ENCODE peak calls at places on chromosomes 1 and 21, in six cellular contexts. U is NCI-H460, K is cardiac muscle cell, Q is kidney, Z is thoracic aorta, C is neural progenitor cell. O is an unnamed sample.

GRCh38 chr21:41827951-41828883 is 50.9 kb downstream of the PRDM15 start:
- DNase-seq in Q (no peak), K (no peak), U (no peak), Z (no peak), C (no peak), O (no peak)

GRCh38 chr1:151372411-151372934 is at the start of gene SELENBP1:
- DNase-seq in Q (peak), K (peak), U (peak), C (peak), Z (peak), O (no peak)

GRCh38 chr1:81144240-81144639 is 656.5 kb upstream of the ADGRL2 start:
- DNase-seq in K (peak), Q (no peak), C (peak), U (no peak), Z (no peak), O (no peak)

GRCh38 chr1:152168535-152168868 is 9.5 kb upstream of the RPTN start:
- DNase-seq in U (no peak), K (no peak), C (no peak), Z (no peak), Q (no peak), O (no peak)

GRCh38 chr1:7970250-7970649 is 8.7 kb downstream of the PARK7 start:
- DNase-seq in C (no peak), Z (no peak), Q (no peak), K (no peak), U (no peak), O (no peak)

GRCh38 chr1:56034222-56034621 is 545.1 kb downstream of the PLPP3 start:
- DNase-seq in Q (no peak), U (no peak), C (no peak), Z (no peak), K (peak), O (no peak)

GRCh38 chr21:28705616-28706015 is 287.1 kb downstream of the LTN1 start:
- DNase-seq in U (no peak), K (peak), C (no peak), Z (no peak), Q (no peak), O (no peak)

GRCh38 chr1:197774691-197775281 is 494 bp downstream of the DENND1B start:
- DNase-seq in K (peak), Z (no peak), C (peak), Q (peak), U (no peak), O (no peak)

GRCh38 chr1:9404541-9404940 is 111.8 kb downstream of the SPSB1 start:
- DNase-seq in K (no peak), U (no peak), Z (no peak), C (no peak), Q (no peak), O (no peak)

GRCh38 chr1:19395678-19396192 is 83.6 kb downstream of the SLC66A1 start:
- DNase-seq in K (no peak), C (peak), Z (no peak), Q (no peak), U (no peak), O (no peak)